ENCODE peak calls at places on chromosome 15, in seven cellular contexts. Q, S, L, X, P, O and C are unnamed samples.

GRCh38 chr15:45891766-45892165 is 256.9 kb downstream of the SQOR start:
- DNase-seq in Q (no peak), S (peak), L (no peak), X (no peak), P (no peak), O (no peak), C (no peak)

GRCh38 chr15:98347001-98347400 is 301.3 kb upstream of the IGF1R start:
- DNase-seq in Q (no peak), S (no peak), L (no peak), X (no peak), P (no peak), O (no peak), C (no peak)

GRCh38 chr15:56367156-56367555 is 1.9 kb downstream of the TEX9 start:
- DNase-seq in Q (no peak), S (no peak), L (no peak), X (no peak), P (no peak), O (no peak), C (no peak)

GRCh38 chr15:71775857-71776256 is 34.5 kb upstream of the NR2E3 start:
- DNase-seq in Q (no peak), S (no peak), L (no peak), X (no peak), P (no peak), O (no peak), C (no peak)

GRCh38 chr15:52295421-52295991 is at the start of gene MYO5C:
- DNase-seq in Q (no peak), S (peak), L (no peak), X (no peak), P (no peak), O (peak), C (no peak)

GRCh38 chr15:69537085-69537484 is 84.5 kb downstream of the RPLP1 start:
- DNase-seq in Q (no peak), S (no peak), L (no peak), X (no peak), P (no peak), O (no peak), C (no peak)

GRCh38 chr15:97521894-97522293 is 438.6 kb upstream of the ARRDC4 start:
- DNase-seq in Q (no peak), S (no peak), L (no peak), X (no peak), P (no peak), O (no peak), C (no peak)

GRCh38 chr15:81981888-81982287 is 63.9 kb downstream of the MEX3B start:
- DNase-seq in Q (no peak), S (no peak), L (no peak), X (no peak), P (no peak), O (no peak), C (no peak)

GRCh38 chr15:45425135-45425534 is 46.8 kb upstream of the GATM start:
- DNase-seq in Q (peak), S (no peak), L (no peak), X (no peak), P (no peak), O (no peak), C (peak)

GRCh38 chr15:70799667-70800450 is 36.5 kb upstream of the UACA start:
- DNase-seq in Q (peak), S (peak), L (no peak), X (peak), P (peak), O (no peak), C (peak)

GRCh38 chr15:101029971-101030661 is 111.0 kb downstream of the LRRK1 start:
- DNase-seq in Q (no peak), S (peak), L (no peak), X (no peak), P (no peak), O (peak), C (no peak)

GRCh38 chr15:50247819-50248650 is 17.5 kb downstream of the HDC start:
- DNase-seq in Q (no peak), S (peak), L (peak), X (no peak), P (no peak), O (no peak), C (no peak)

GRCh38 chr15:55074431-55074830 is 122.3 kb downstream of the RSL24D1 start:
- DNase-seq in Q (no peak), S (no peak), L (no peak), X (no peak), P (no peak), O (no peak), C (no peak)

GRCh38 chr15:51097553-51098330 is 3.0 kb upstream of the TNFAIP8L3 start:
- DNase-seq in Q (peak), S (no peak), L (no peak), X (no peak), P (no peak), O (no peak), C (peak)

GRCh38 chr15:56929389-56929788 is 10.9 kb downstream of the TCF12 start:
- DNase-seq in Q (peak), S (no peak), L (no peak), X (no peak), P (no peak), O (no peak), C (peak)

GRCh38 chr15:100771745-100772144 is 107.9 kb upstream of the ALDH1A3 start:
- DNase-seq in Q (no peak), S (no peak), L (no peak), X (no peak), P (no peak), O (no peak), C (no peak)

GRCh38 chr15:90552162-90552928 is 22.6 kb downstream of the CRTC3 start:
- DNase-seq in Q (peak), S (no peak), L (no peak), X (peak), P (peak), O (no peak), C (peak)

GRCh38 chr15:99486371-99487336 is 79.1 kb upstream of the MEF2A start:
- DNase-seq in Q (peak), S (peak), L (no peak), X (no peak), P (no peak), O (peak), C (peak)

GRCh38 chr15:69798481-69799315 is 299.0 kb downstream of the TLE3 start:
- DNase-seq in Q (peak), S (no peak), L (no peak), X (peak), P (no peak), O (no peak), C (peak)

GRCh38 chr15:74208901-74209559 is 6.4 kb upstream of the STRA6 start:
- DNase-seq in Q (peak), S (no peak), L (no peak), X (peak), P (no peak), O (no peak), C (no peak)

GRCh38 chr15:94683912-94684311 is 452.6 kb downstream of the MCTP2 start:
- DNase-seq in Q (no peak), S (no peak), L (no peak), X (no peak), P (no peak), O (no peak), C (no peak)

GRCh38 chr15:23518104-23518503 is 47.4 kb upstream of the MKRN3 start:
- DNase-seq in Q (no peak), S (no peak), L (no peak), X (no peak), P (no peak), O (no peak), C (no peak)

GRCh38 chr15:27827336-27827735 is 271.8 kb downstream of the OCA2 start:
- DNase-seq in Q (no peak), S (no peak), L (no peak), X (no peak), P (no peak), O (no peak), C (peak)

GRCh38 chr15:88476635-88477038 is 9.1 kb downstream of the MRPS11 start:
- DNase-seq in Q (peak), S (no peak), L (peak), X (peak), P (peak), O (peak), C (peak)

GRCh38 chr15:66939451-66940023 is 125.9 kb upstream of the SMAD3 start:
- DNase-seq in Q (no peak), S (no peak), L (no peak), X (no peak), P (no peak), O (no peak), C (no peak)

GRCh38 chr15:101083336-101084045 is 164.3 kb downstream of the LRRK1 start:
- DNase-seq in Q (no peak), S (no peak), L (no peak), X (no peak), P (no peak), O (no peak), C (no peak)

GRCh38 chr15:51163843-51164242 is 69.1 kb upstream of the TNFAIP8L3 start:
- DNase-seq in Q (no peak), S (no peak), L (peak), X (no peak), P (no peak), O (no peak), C (no peak)

GRCh38 chr15:67157779-67158366 is 92.5 kb downstream of the SMAD3 start:
- DNase-seq in Q (no peak), S (no peak), L (no peak), X (no peak), P (no peak), O (no peak), C (no peak)

GRCh38 chr15:34693053-34693744 is 61.6 kb downstream of the GJD2 start:
- DNase-seq in Q (peak), S (no peak), L (no peak), X (peak), P (no peak), O (no peak), C (peak)

GRCh38 chr15:35208353-35208752 is 123.3 kb upstream of the NANOGP8 start:
- DNase-seq in Q (no peak), S (no peak), L (no peak), X (no peak), P (no peak), O (no peak), C (no peak)

GRCh38 chr15:82970078-82970686 is 15.8 kb upstream of the RAMAC start:
- DNase-seq in Q (no peak), S (no peak), L (no peak), X (no peak), P (no peak), O (no peak), C (no peak)

GRCh38 chr15:69044899-69045298 is 30.4 kb downstream of the NOX5 start:
- DNase-seq in Q (peak), S (no peak), L (peak), X (no peak), P (no peak), O (no peak), C (peak)

GRCh38 chr15:51856714-51857380 is 27.4 kb downstream of the TMOD3 start:
- DNase-seq in Q (no peak), S (no peak), L (no peak), X (no peak), P (no peak), O (no peak), C (no peak)

GRCh38 chr15:94875550-94875949 is 644.2 kb downstream of the MCTP2 start:
- DNase-seq in Q (no peak), S (no peak), L (no peak), X (no peak), P (no peak), O (no peak), C (no peak)

GRCh38 chr15:55168350-55168974 is 28.3 kb downstream of the RSL24D1 start:
- DNase-seq in Q (peak), S (peak), L (peak), X (peak), P (peak), O (peak), C (peak)

GRCh38 chr15:89677381-89677780 is 1.8 kb downstream of the PLIN1 start:
- DNase-seq in Q (no peak), S (no peak), L (no peak), X (no peak), P (no peak), O (peak), C (no peak)

GRCh38 chr15:71545223-71545760 is 265.1 kb upstream of the NR2E3 start:
- DNase-seq in Q (peak), S (no peak), L (no peak), X (no peak), P (no peak), O (no peak), C (peak)

GRCh38 chr15:96947830-96948229 is 617.3 kb downstream of the NR2F2 start:
- DNase-seq in Q (no peak), S (no peak), L (no peak), X (no peak), P (no peak), O (no peak), C (no peak)

GRCh38 chr15:90414408-90415028 is 26.5 kb downstream of the IQGAP1 start:
- DNase-seq in Q (peak), S (no peak), L (no peak), X (no peak), P (no peak), O (no peak), C (peak)

DNA sequence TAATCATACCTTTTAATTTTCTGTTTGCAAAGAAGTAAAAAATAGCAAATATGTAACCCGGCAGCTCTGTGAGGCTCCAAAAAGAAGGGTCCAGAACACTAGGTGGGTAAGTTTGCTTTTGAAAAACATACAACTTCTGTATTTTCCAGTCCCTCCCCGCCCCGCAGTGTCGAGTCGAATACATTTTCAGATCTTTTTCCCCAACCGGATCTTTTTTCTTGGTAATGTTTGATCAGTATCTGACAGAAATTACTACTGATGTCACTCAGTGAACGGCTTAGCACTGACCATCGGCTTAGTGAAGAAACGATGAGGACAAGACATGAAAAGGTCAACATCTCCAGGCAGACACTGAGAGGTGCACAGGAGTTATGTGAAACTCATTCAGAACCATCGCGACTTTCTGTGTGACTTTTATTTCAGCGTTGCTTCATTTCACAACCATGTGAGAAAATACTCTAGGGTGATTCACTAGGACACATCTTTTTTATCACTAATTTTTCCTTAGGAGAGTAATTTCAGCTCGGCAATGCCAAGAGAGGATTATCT is 11.0 kb downstream of the ISL2 start:
- DNase-seq in Q (no peak), S (no peak), L (no peak), X (no peak), P (no peak), O (no peak), C (no peak)
- H3K4me3 ChIP-seq in Q (no peak), S (no peak), L (no peak), X (peak), P (no peak), O (peak), C (no peak)

DNA sequence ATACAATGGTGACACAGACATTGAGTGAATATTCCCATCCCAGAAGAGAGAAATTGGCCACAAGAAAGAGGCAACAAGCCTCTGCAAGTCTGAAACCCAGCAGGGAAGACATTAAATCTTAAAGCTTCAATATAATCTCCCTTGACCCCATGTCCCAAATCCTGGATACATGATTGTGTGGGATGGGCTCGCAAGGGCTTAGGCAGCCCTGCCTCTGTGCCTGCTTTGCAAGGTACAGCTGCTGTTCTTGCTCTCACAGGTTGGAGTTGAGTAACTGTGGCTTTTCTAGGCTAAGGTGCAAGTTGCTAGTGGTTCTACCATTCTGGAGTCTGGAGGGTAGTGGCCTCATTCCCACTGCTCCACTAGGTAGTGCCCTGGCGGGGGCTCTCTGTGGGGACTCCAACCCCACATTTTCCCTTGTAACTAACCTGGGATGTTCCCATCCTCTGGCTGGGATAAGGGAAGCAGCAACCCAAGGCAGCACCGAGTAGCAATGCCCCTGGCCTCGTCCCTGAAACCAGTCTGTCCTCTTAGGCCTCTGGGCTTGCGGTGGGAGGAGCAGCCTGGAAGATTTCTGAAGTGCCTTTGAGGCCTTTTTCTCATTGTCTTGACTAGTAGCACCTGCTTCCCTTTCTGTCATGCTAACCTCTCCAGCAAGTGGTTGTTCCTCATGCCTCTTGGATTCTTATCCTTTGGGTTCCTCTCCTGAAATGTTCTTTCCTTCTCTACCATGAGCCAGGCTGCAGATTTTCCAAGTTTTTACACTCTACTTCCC is 90.0 kb downstream of the FAM174B start:
- DNase-seq in Q (no peak), S (no peak), L (no peak), X (no peak), P (no peak), O (no peak), C (no peak)
- H3K4me3 ChIP-seq in Q (no peak), S (no peak), L (no peak), X (no peak), P (no peak), O (no peak), C (no peak)

GRCh38 chr15:40489274-40490175 is 18.7 kb downstream of the CHST14 start:
- DNase-seq in Q (no peak), S (no peak), L (no peak), X (no peak), P (no peak), O (no peak), C (no peak)
- H3K4me3 ChIP-seq in Q (no peak), S (no peak), L (no peak), X (no peak), P (no peak), O (no peak), C (no peak)

GRCh38 chr15:60476713-60477112 is 2.2 kb downstream of the ICE2 start:
- DNase-seq in Q (peak), S (no peak), L (no peak), X (peak), P (no peak), O (no peak), C (no peak)
- H3K4me3 ChIP-seq in Q (peak), S (no peak), L (no peak), X (peak), P (no peak), O (no peak), C (no peak)

DNA sequence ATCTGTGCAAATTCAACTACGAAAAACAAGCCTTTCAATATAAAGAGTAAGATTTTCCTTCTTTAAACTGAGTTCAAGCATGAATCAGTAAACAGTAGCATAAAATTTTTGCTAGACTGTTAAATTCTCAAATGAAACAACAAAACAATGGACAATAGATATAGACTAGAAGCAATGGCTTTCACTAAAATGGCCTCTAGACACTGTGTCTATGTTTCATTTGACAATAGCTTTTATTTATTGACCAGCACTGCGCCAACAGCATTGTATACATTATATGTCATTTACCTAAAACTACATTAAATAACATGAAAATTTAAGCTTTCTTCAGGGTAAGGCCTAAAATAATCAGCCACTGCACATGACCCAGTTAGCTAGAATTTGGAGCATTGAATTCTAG is 148.5 kb downstream of the DUT start:
- DNase-seq in Q (no peak), S (no peak), L (no peak), X (no peak), P (no peak), O (no peak), C (no peak)
- H3K4me3 ChIP-seq in Q (no peak), S (no peak), L (no peak), X (no peak), P (no peak), O (no peak), C (no peak)

GRCh38 chr15:73078722-73079121 is 26.5 kb downstream of the NEO1 start:
- DNase-seq in Q (peak), S (no peak), L (no peak), X (peak), P (peak), O (peak), C (peak)
- H3K4me3 ChIP-seq in Q (no peak), S (no peak), L (no peak), X (no peak), P (no peak), O (no peak), C (no peak)

DNA sequence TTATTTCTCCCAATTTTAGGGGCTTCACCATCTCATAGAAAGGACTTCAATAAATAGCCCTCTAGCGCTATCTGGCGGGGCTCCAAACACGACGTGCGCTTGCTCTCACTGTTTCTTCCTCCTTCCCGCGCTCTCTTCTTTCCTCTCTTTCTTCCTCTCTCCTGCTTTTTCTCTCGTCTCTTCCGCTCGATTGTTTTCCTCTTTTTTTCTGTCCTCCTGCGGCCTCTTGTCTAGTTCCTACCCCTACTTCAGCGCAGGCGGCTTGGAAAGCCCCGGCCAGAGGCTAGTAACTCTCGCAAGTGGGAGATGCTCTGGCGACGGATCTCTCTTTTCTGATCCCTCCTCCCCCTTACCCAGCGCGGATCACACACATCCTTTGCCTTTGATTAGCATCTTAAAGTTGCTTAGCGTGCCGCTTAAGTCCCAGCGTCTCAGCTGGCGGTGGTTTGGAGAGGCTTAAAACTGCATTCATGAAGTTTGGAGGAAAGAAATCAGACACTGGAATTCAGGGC is 6.2 kb upstream of the MEIS2 start:
- DNase-seq in Q (peak), S (peak), L (peak), X (no peak), P (no peak), O (no peak), C (peak)
- H3K4me3 ChIP-seq in Q (peak), S (peak), L (no peak), X (peak), P (peak), O (no peak), C (peak)

GRCh38 chr15:31329640-31330010 is 3.0 kb downstream of the KLF13 start:
- DNase-seq in Q (no peak), S (no peak), L (no peak), X (no peak), P (no peak), O (no peak), C (no peak)
- H3K4me3 ChIP-seq in Q (peak), S (no peak), L (peak), X (peak), P (no peak), O (peak), C (no peak)

GRCh38 chr15:41443275-41443674 is 26.4 kb downstream of the RTF1 start:
- DNase-seq in Q (no peak), S (no peak), L (no peak), X (no peak), P (no peak), O (no peak), C (no peak)

GRCh38 chr15:41435037-41435786 is 18.3 kb downstream of the RTF1 start:
- DNase-seq in Q (no peak), S (no peak), L (no peak), X (no peak), P (no peak), O (no peak), C (no peak)

DNA sequence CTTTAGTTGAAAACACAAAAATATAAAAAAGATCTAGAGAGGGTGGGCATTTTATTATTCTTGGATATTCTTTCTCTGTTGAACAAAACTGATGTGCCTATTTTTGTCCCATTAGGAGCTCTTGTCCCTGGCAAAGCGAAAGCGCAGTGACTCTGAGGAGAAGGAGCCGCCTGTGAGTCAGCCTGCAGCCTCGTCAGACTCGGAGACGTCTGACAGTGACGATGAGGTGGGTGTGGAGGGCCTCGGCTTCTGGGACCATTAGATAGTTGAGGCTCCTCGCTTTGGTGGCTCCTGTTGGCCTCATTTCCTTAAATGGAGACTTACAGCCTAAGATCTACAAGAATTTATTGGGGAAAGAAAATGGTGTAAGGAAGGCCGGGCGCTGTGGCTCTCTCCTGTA is 21.3 kb downstream of the RTF1 start:
- DNase-seq in Q (no peak), S (peak), L (no peak), X (no peak), P (no peak), O (no peak), C (no peak)
- H3K4me3 ChIP-seq in Q (no peak), S (no peak), L (no peak), X (no peak), P (no peak), O (no peak), C (no peak)